ENCODE peak calls at places on chromosomes 5 and 9, in four cellular contexts. E is fibroblast of lung; B is CD8-positive, alpha-beta memory T cell; J is cardiac muscle cell. N is an unnamed sample. For H3K4me1 and H3K36me3, the result is how much of the 10 kb centered on the place peaks cover.

GRCh38 chr5:178241259-178241658 is 8.7 kb upstream of the PHYKPL start:
- DNase-seq in E (no peak), B (no peak), J (no peak), N (no peak)

GRCh38 chr5:123997354-123998215 is 485.6 kb downstream of the CSNK1G3 start:
- DNase-seq in E (peak), B (no peak), J (no peak), N (peak)

GRCh38 chr5:6446626-6447309 is 1.9 kb upstream of the UBE2QL1 start:
- DNase-seq in E (no peak), B (no peak), J (peak), N (peak)

GRCh38 chr9:97710356-97711222 is 13.4 kb upstream of the XPA start:
- DNase-seq in E (peak), B (peak), J (peak), N (peak)

GRCh38 chr5:145347026-145347616 is 488.0 kb downstream of the PRELID2 start:
- DNase-seq in E (peak), B (no peak), J (peak), N (no peak)

GRCh38 chr5:180813418-180813817 is 10.8 kb upstream of the MGAT1 start:
- DNase-seq in E (no peak), B (no peak), J (no peak), N (no peak)

GRCh38 chr5:81783401-81783800 is 32.5 kb upstream of the SSBP2 start:
- DNase-seq in E (no peak), B (no peak), J (no peak), N (no peak)

GRCh38 chr5:61332891-61333350 is 863 bp downstream of the ZSWIM6 start:
- DNase-seq in E (peak), B (peak), J (peak), N (peak)

GRCh38 chr9:12368569-12368968 is 324.6 kb upstream of the TYRP1 start:
- DNase-seq in E (no peak), B (no peak), J (no peak), N (no peak)

GRCh38 chr5:32027093-32027716 is 146.9 kb downstream of the GOLPH3 start:
- DNase-seq in E (peak), B (no peak), J (no peak), N (no peak)

GRCh38 chr5:152271420-152271819 is 133.7 kb downstream of the NMUR2 start:
- DNase-seq in E (no peak), B (no peak), J (peak), N (peak)

GRCh38 chr5:119829341-119829740 is 200.0 kb downstream of the FAM170A start:
- DNase-seq in E (no peak), B (no peak), J (no peak), N (no peak)

GRCh38 chr5:113331201-113331551 is 103.6 kb downstream of the TSSK1B start:
- DNase-seq in E (peak), B (no peak), J (no peak), N (no peak)

GRCh38 chr9:113581865-113582697 is 118.6 kb downstream of the RGS3 start:
- DNase-seq in E (peak), B (peak), J (no peak), N (no peak)

GRCh38 chr5:57002959-57003485 is 51.1 kb upstream of the MIER3 start:
- DNase-seq in E (no peak), B (no peak), J (no peak), N (no peak)

GRCh38 chr5:136998864-136999263 is 500.3 kb downstream of the SPOCK1 start:
- DNase-seq in E (no peak), B (no peak), J (no peak), N (no peak)

GRCh38 chr5:148381906-148382305 is 1.9 kb upstream of the FBXO38 start:
- DNase-seq in E (no peak), B (no peak), J (no peak), N (no peak)

GRCh38 chr9:127557466-127557869 is 54.6 kb upstream of the STXBP1 start:
- DNase-seq in E (peak), B (no peak), J (peak), N (peak)

GRCh38 chr5:150068961-150069618 is 17.3 kb downstream of the CSF1R start:
- DNase-seq in E (no peak), B (no peak), J (no peak), N (no peak)

GRCh38 chr5:110900829-110901228 is 162.0 kb downstream of the SLC25A46 start:
- DNase-seq in E (peak), B (no peak), J (no peak), N (peak)

GRCh38 chr9:113973226-113973625 is 97.1 kb downstream of the ZNF618 start:
- DNase-seq in E (no peak), B (no peak), J (no peak), N (no peak)

GRCh38 chr5:14146725-14147124 is 3.6 kb downstream of the TRIO start:
- DNase-seq in E (no peak), B (no peak), J (no peak), N (no peak)

GRCh38 chr5:142813208-142813607 is 43.0 kb downstream of the ARHGAP26 start:
- DNase-seq in E (no peak), B (no peak), J (no peak), N (no peak)

GRCh38 chr5:76625087-76625860 is 2.1 kb upstream of the F2RL2 start:
- DNase-seq in E (no peak), B (no peak), J (no peak), N (no peak)

GRCh38 chr9:113463418-113464285 is at the start of gene RGS3:
- DNase-seq in E (no peak), B (no peak), J (peak), N (no peak)

GRCh38 chr9:37752646-37753488 is 738 bp upstream of the TRMT10B start:
- DNase-seq in E (no peak), B (no peak), J (no peak), N (no peak)

GRCh38 chr9:135338546-135338945 is 141.0 kb upstream of the PPP1R26 start:
- DNase-seq in E (no peak), B (no peak), J (no peak), N (no peak)

GRCh38 chr9:133306242-133307194 is 29.5 kb downstream of the SURF6 start:
- DNase-seq in E (no peak), B (no peak), J (no peak), N (no peak)

GRCh38 chr9:116190997-116191396 is 37.4 kb downstream of the PAPPA start:
- DNase-seq in E (peak), B (no peak), J (no peak), N (no peak)

GRCh38 chr9:7216004-7216821 is 458.4 kb downstream of the KDM4C start:
- DNase-seq in E (peak), B (no peak), J (no peak), N (no peak)

GRCh38 chr5:122972877-122973276 is 63.6 kb downstream of the PPIC start:
- DNase-seq in E (peak), B (no peak), J (no peak), N (no peak)

DNA sequence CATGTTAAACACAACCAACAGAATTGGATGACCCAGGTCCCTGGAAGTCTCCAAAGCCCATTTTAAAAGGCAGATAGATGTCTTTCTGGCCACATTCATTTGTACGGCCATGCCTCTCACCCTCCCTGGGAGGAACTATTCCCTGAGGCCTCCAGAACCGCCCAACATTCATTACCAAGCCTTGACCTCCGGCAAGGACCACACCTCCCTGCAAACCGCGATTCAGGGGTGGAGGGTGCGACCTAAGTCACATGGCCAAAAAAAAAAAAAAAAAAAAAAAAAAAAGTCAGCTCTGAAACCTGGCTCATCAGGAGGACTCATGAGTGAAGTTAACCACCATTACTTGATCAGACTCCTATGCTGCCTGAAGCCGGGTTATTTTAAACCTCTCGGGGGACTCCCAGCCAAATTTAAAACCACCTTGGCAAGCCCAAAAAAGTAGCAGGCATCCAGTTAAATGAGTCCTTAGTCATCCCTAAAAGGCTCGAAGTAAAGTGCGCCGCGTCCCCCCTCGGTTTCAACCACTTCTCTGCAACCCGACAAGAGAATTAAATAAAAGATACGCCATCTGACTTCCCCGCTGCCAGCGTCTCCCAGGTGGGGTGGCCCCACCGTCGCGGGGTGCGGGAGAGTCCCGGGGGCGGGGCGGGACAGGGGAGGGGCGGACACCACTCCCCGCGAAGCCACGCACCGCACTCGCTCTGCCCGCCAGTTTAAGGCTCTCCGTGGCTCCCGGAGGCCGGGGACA is 2.4 kb downstream of the KLF9 start:
- DNase-seq in E (peak), B (peak), J (no peak), N (peak)
- H3K4me1 ChIP-seq in E (under half), B (under half), J (under half), N (under half)

DNA sequence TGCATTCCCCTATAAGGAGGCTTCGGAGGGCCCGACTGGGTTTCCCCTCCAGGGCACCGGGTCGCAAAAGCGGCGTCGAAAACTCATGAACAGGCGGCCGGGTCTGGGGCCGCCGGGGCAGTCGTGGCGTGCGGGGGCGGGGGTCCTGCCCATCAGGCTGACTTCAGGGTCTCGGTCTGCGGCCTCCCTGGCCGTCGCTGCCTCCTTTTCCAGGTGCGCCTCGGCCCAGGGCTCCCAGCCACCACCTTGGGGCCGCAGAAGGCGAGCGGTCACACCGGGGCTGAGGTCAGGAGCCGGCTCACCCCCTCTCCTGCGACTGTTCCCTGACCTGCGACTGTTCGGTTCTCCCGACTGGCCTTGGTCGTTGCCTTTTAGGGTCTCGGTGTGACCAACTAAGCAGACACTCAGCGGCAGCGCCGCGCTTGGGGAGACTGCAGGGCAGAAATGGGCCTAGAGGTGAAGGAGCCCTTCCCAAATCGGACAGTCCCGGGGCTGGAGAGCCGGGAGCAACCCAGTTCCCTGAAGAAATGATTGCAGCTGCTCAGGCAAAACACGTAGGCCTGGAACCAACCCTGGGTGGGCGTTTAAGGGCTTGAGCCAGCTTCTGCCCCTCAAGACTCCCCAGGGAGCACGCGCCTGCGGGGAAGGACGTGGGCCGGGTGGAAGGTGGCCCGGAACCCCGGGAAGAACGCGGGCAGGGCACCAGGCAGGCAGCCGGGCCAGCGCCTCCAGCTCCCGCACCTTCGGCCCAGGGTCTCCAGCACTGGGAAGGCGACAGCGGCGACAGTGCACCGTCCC is 11.2 kb downstream of the IRX2 start:
- DNase-seq in E (no peak), B (no peak), J (peak), N (no peak)
- H3K4me3 ChIP-seq in E (no peak), B (no peak), J (peak), N (peak)

GRCh38 chr5:159199780-159200179 is 9.6 kb downstream of the RNF145 start:
- DNase-seq in E (no peak), B (no peak), J (no peak), N (no peak)

GRCh38 chr5:159190170-159190569 is 19.2 kb downstream of the RNF145 start:
- DNase-seq in E (no peak), B (no peak), J (no peak), N (no peak)

GRCh38 chr5:159199225-159199624 is 10.1 kb downstream of the RNF145 start:
- DNase-seq in E (no peak), B (no peak), J (no peak), N (no peak)

GRCh38 chr5:159198063-159199036 is 11.0 kb downstream of the RNF145 start:
- DNase-seq in E (no peak), B (no peak), J (no peak), N (no peak)

GRCh38 chr5:159195775-159196174 is 13.6 kb downstream of the RNF145 start:
- DNase-seq in E (no peak), B (no peak), J (no peak), N (no peak)
- H3K36me3 ChIP-seq in E (under half), B (under half), J (under half), N (half or more)

GRCh38 chr9:35521708-35522107 is 31.8 kb downstream of the RUSC2 start:
- DNase-seq in E (peak), B (no peak), J (peak), N (no peak)

GRCh38 chr9:35519697-35520403 is 29.9 kb downstream of the RUSC2 start:
- DNase-seq in E (no peak), B (no peak), J (no peak), N (no peak)

GRCh38 chr9:35518981-35519679 is 29.2 kb downstream of the RUSC2 start:
- DNase-seq in E (peak), B (no peak), J (no peak), N (no peak)

GRCh38 chr9:35522189-35522588 is 32.3 kb downstream of the RUSC2 start:
- DNase-seq in E (no peak), B (no peak), J (no peak), N (no peak)

DNA sequence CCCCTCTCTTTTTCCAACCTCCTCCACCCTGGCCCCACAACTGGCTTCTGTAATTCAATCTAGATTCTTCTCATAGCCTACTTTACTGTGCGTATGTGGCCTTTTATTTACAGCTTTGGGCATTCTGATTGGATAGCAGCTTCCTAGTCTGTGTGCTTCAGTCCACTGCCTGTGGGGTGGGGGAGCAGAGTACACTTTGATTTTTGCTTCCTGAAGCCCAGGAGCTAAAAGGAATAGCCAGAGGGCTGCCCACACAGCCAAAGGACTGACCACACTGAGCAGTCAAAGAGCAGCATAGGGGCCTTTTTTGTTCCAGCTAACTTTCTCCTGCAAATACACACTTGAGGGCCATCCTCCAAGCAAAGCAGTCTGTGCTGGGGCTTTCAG is 30.5 kb downstream of the RUSC2 start:
- DNase-seq in E (no peak), B (no peak), J (no peak), N (no peak)
- H3K4me1 ChIP-seq in E (half or more), B (under half), J (half or more), N (half or more)